ENCODE peak calls at places on chromosomes 3 and 15, in six cellular contexts. V is mammary epithelial cell, B is heart right ventricle, O is psoas muscle, X is prostate gland, Y is brain microvascular endothelial cell. Z is an unnamed sample.
A peak's percentile ranks its signal among the peaks of the same experiment; 100 is the strongest.

GRCh38 chr3:65871305-65872141 is 167.2 kb downstream of the MAGI1 start:
- DNase-seq in V (no peak), Y (no peak), O (peak; percentile 67), B (peak; percentile 42), X (peak; percentile 32), Z (no peak)

GRCh38 chr3:112615942-112616731 is 24.8 kb downstream of the CCDC80 start:
- DNase-seq in X (no peak), B (no peak), Y (no peak), O (no peak), V (no peak), Z (no peak)

GRCh38 chr15:43899928-43900327 is 73.1 kb downstream of the WDR76 start:
- DNase-seq in V (no peak), Y (no peak), X (no peak), O (no peak), B (no peak), Z (no peak)

GRCh38 chr3:158770254-158771017 is 31.4 kb upstream of the MFSD1 start:
- DNase-seq in O (no peak), Y (peak; percentile 87), X (no peak), V (peak; percentile 75), B (no peak), Z (peak; percentile 72)

GRCh38 chr15:31300208-31300661 is 26.4 kb upstream of the KLF13 start:
- DNase-seq in O (peak; percentile 49), B (no peak), Y (no peak), X (peak; percentile 4), V (no peak), Z (no peak)

GRCh38 chr3:129106866-129107565 is 14.6 kb downstream of the RAB43 start:
- DNase-seq in O (no peak), V (no peak), B (no peak), X (no peak), Y (no peak), Z (no peak)

GRCh38 chr3:172698650-172699049 is 12.2 kb downstream of the NCEH1 start:
- DNase-seq in V (no peak), Y (no peak), O (no peak), B (no peak), X (no peak), Z (no peak)

GRCh38 chr3:95926904-95927501 is 887.4 kb upstream of the EPHA6 start:
- DNase-seq in X (no peak), V (no peak), B (no peak), O (no peak), Y (no peak), Z (no peak)

GRCh38 chr15:35603298-35603697 is 57.3 kb upstream of the DPH6 start:
- DNase-seq in V (peak; percentile 64), B (no peak), Y (peak; percentile 27), O (no peak), X (no peak), Z (peak; percentile 42)

GRCh38 chr15:72174551-72175165 is 22.9 kb downstream of the GRAMD2A start:
- DNase-seq in V (no peak), O (no peak), B (no peak), Y (no peak), X (no peak), Z (no peak)

GRCh38 chr3:17115186-17115585 is 230.4 kb downstream of the PLCL2 start:
- DNase-seq in B (no peak), O (no peak), Y (peak; percentile 9), V (no peak), X (no peak), Z (no peak)

GRCh38 chr15:39756806-39757522 is 25.7 kb downstream of the FSIP1 start:
- DNase-seq in B (no peak), V (peak; percentile 18), Y (peak; percentile 47), O (no peak), X (peak; percentile 31), Z (peak; percentile 43)

GRCh38 chr15:45635191-45635638 is 386 bp downstream of the SQOR start:
- DNase-seq in Y (no peak), O (peak; percentile 91), X (peak; percentile 62), B (peak; percentile 71), V (no peak), Z (no peak)

GRCh38 chr15:45630958-45631691 is 3.7 kb upstream of the SQOR start:
- DNase-seq in V (peak; percentile 90), B (no peak), O (no peak), Y (peak; percentile 84), X (no peak), Z (peak; percentile 68)

GRCh38 chr15:45628136-45628535 is 6.7 kb upstream of the SQOR start:
- DNase-seq in X (no peak), Y (no peak), O (no peak), V (no peak), B (no peak), Z (no peak)

GRCh38 chr15:45634442-45635190 is at the start of gene SQOR:
- DNase-seq in B (peak; percentile 86), Y (peak; percentile 23), V (peak; percentile 92), O (peak; percentile 96), X (peak; percentile 88), Z (no peak)

GRCh38 chr15:45631831-45632230 is 3.0 kb upstream of the SQOR start:
- DNase-seq in X (no peak), V (peak; percentile 67), O (no peak), B (no peak), Y (no peak), Z (no peak)
- H3K4me3 ChIP-seq in X (no peak overlapping the region), V (peak overlapping the region; percentile 13), O (no peak overlapping the region), B (no peak overlapping the region), Y (no peak overlapping the region), Z (no peak overlapping the region)

DNA sequence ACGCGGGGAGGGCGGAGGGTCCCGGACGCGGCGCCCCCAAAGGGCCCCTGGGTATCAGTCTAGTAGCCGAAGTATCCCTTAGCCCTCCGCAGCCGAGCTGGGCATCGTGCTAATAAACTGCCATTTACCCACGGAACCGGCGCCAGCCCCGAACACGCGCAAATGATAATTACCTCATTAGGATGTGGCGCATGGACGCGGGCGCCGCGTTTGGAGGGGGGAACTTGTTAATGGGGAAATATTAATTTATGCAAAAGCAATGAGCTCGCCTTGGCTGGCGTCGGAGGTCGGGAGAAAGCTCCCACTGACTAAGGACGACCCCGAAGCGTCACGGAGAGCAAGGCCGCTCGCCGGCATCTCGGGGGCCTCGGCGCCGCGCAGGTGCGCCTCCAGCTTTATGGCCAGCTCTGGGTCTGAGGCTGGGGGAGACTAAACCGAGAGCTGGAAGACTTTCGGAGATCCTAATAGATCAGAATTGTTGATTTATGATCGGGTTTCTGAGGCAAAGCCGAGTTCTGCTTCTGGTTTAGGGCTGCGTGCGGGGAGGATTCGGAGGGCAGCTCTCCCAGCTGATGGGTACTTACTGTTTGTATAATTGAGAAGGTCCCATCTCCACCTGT is 474 bp upstream of the FEZF2 start:
- DNase-seq in Y (no peak), X (no peak), B (no peak), O (no peak), V (no peak), Z (no peak)
- H3K27me3 ChIP-seq in Y (peaks cover 94% of the 10 kb centered on the region), X (peaks cover 72% of the 10 kb centered on the region), B (peaks cover 100% of the 10 kb centered on the region), O (peaks cover 3% of the 10 kb centered on the region), V (peaks cover 93% of the 10 kb centered on the region), Z (peaks cover 95% of the 10 kb centered on the region)

GRCh38 chr3:105430460-105430859 is 63.8 kb downstream of the ALCAM start:
- DNase-seq in X (no peak), V (no peak), B (no peak), O (no peak), Y (no peak), Z (no peak)

GRCh38 chr3:105429034-105429762 is 62.5 kb downstream of the ALCAM start:
- DNase-seq in B (no peak), Y (no peak), X (no peak), V (no peak), O (no peak), Z (no peak)

GRCh38 chr3:105425153-105425502 is 58.4 kb downstream of the ALCAM start:
- DNase-seq in V (no peak), X (no peak), Y (no peak), B (no peak), O (no peak), Z (no peak)

GRCh38 chr3:105424412-105425152 is 57.9 kb downstream of the ALCAM start:
- DNase-seq in B (no peak), V (no peak), Y (no peak), X (no peak), O (no peak), Z (no peak)

DNA sequence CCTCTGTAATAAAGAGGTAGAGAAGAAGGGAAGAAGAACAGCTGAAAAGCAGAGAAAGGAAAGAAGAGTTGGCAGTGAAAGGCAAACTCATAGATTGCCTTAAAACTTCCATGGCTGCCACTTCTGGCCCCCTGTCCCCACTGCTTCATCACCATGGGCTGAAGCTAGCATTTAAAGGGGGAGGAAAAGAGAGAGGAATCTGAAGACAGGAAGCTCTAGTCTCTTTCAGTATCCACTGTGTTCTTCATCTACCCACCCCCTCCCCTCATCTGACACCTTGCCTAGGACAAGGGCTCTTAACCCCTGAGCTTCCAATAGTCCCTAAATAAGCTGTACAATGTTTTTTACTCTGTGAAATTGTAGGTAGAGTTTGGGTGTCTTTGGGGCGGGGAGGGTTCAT is 60.6 kb downstream of the ALCAM start:
- DNase-seq in Y (no peak), V (no peak), B (no peak), X (no peak), O (no peak), Z (no peak)
- H3K4me3 ChIP-seq in Y (no peak overlapping the region), V (no peak overlapping the region), B (no peak overlapping the region), X (no peak overlapping the region), O (no peak overlapping the region), Z (no peak overlapping the region)

DNA sequence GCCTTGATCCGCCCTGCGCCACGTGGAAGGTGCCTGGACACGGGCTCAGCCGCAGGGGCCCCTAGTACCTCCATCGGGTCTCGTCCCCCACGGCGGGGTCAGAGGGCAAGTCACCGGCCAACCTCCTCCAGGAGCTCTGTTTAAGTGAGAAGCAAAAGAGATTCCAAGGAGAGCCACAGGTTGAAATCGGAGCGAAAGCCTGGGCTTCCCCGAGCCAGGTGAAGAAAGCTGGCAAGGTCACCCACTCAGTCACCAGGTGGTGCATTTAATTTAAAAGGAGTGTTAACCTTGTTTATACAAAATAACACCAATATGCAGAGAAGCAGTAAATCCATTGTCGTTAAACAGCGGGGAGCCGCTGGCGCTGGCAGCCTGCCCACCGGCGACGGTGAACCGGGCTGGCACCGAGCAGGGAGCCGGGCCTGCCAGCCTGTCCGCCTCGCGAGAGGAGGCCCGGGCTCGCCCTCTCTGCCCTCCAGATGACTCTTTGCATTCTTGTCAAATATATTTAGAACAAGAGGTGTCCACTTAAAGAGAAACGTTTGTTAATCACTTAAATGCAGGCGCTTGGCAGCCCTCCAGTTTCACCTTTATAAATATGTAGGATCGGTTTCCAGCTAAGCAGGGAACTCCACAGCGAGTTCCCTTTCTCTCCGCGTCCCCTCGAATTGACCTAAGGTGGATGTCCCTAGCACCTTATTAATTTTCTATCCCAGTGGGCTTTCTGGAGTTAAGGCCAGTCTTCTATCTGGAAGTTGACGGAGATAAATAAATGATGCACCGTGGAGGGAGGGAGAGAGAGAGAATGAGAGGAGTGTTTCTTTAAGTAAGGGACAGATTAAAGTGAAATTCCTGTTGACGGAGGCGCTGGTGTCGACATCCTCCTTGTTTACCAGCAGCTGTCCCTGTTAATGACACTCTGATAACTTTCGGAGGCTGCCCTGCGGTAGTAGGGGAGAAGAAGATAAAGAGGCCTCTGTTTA is 277.2 kb upstream of the NR2F2 start:
- DNase-seq in Y (no peak), B (peak; percentile 72), X (peak; percentile 42), O (peak; percentile 78), V (peak; percentile 16), Z (no peak)
- H3K27me3 ChIP-seq in Y (no peaks in the 10 kb centered on the region), B (no peaks in the 10 kb centered on the region), X (no peaks in the 10 kb centered on the region), O (no peaks in the 10 kb centered on the region), V (no peaks in the 10 kb centered on the region), Z (peaks cover 2% of the 10 kb centered on the region)